ENCODE peak calls at places on chromosomes 16 and 17, in seven cellular contexts. A, N, L, V, W, Z and Y are unnamed samples.

GRCh38 chr17:57895382-57896060 is 45.7 kb upstream of the MRPS23 start:
- DNase-seq in A (no peak), N (peak), L (no peak), V (no peak), W (no peak), Z (no peak), Y (no peak)

GRCh38 chr17:66567234-66568170 is 265.1 kb downstream of the PRKCA start:
- DNase-seq in A (peak), N (peak), L (peak), V (peak), W (peak), Z (peak), Y (no peak)

GRCh38 chr17:48241131-48241591 is 133.6 kb downstream of the SNX11 start:
- DNase-seq in A (peak), N (peak), L (no peak), V (no peak), W (peak), Z (no peak), Y (no peak)

GRCh38 chr16:89320717-89321501 is 103.4 kb downstream of the ZNF778 start:
- DNase-seq in A (no peak), N (peak), L (peak), V (no peak), W (peak), Z (peak), Y (no peak)

GRCh38 chr16:3536271-3536671 is 35.5 kb downstream of the CLUAP1 start:
- DNase-seq in A (no peak), N (no peak), L (no peak), V (no peak), W (no peak), Z (no peak), Y (no peak)

GRCh38 chr17:2433696-2434095 is 32.8 kb upstream of the MNT start:
- DNase-seq in A (peak), N (no peak), L (no peak), V (no peak), W (peak), Z (no peak), Y (no peak)

GRCh38 chr16:70706948-70707465 is 21.2 kb upstream of the MTSS2 start:
- DNase-seq in A (peak), N (no peak), L (no peak), V (peak), W (peak), Z (no peak), Y (no peak)

GRCh38 chr17:76506408-76507328 is 5.4 kb upstream of the RHBDF2 start:
- DNase-seq in A (peak), N (peak), L (peak), V (no peak), W (peak), Z (peak), Y (peak)

GRCh38 chr16:84569382-84569987 is 48.4 kb downstream of the COTL1 start:
- DNase-seq in A (no peak), N (no peak), L (no peak), V (no peak), W (no peak), Z (no peak), Y (no peak)

GRCh38 chr17:31460226-31460721 is 68.8 kb downstream of the RAB11FIP4 start:
- DNase-seq in A (no peak), N (no peak), L (no peak), V (no peak), W (no peak), Z (no peak), Y (no peak)

GRCh38 chr17:42409467-42410351 is 13.3 kb downstream of the CAVIN1 start:
- DNase-seq in A (peak), N (peak), L (no peak), V (peak), W (peak), Z (no peak), Y (no peak)

GRCh38 chr16:87688876-87689815 is 76.6 kb downstream of the KLHDC4 start:
- DNase-seq in A (no peak), N (no peak), L (no peak), V (no peak), W (no peak), Z (no peak), Y (no peak)

GRCh38 chr16:19753815-19754643 is 36.0 kb downstream of the IQCK start:
- DNase-seq in A (no peak), N (no peak), L (no peak), V (peak), W (peak), Z (no peak), Y (no peak)

GRCh38 chr17:78347453-78347852 is 12.4 kb downstream of the SOCS3 start:
- DNase-seq in A (no peak), N (no peak), L (no peak), V (no peak), W (no peak), Z (no peak), Y (no peak)

GRCh38 chr17:78348055-78348745 is 11.7 kb downstream of the SOCS3 start:
- DNase-seq in A (no peak), N (no peak), L (no peak), V (no peak), W (no peak), Z (no peak), Y (no peak)

GRCh38 chr17:78349831-78350631 is 9.8 kb downstream of the SOCS3 start:
- DNase-seq in A (no peak), N (no peak), L (no peak), V (no peak), W (no peak), Z (no peak), Y (no peak)

GRCh38 chr17:78355045-78355641 is 4.7 kb downstream of the SOCS3 start:
- DNase-seq in A (no peak), N (no peak), L (no peak), V (no peak), W (no peak), Z (no peak), Y (no peak)

DNA sequence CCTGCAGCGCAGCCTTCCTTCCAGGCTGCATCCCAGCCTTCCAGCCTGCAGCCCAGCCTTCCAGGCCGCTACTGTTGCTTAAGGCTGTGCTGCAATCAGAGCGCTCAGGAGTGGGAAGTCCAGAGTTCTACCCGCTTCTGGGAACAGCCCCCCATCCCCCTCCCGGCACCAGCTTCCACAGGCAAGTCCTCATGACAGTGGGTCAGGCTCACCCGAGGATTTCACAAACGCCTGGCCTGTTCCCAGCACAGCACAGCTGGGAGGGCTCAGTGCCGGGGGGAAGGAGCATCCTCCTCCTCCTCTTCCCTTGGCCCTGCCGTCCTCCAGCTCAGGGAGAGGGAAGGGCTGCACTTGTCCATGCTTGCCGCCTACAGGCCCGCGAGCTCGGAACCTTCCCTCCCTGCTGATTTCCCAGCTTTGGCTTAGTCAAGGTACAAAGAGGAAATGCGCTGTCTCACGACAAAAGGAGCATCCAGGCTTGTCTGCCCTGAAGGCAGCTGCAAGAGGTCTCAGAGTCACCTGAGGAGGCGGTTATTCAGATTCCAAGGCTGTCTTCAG is 8.3 kb downstream of the SOCS3 start:
- DNase-seq in A (peak), N (peak), L (peak), V (peak), W (peak), Z (peak), Y (no peak)
- TF ChIP-seq CTCF in A (no peak), N (no peak), L (peak), V (peak), W (no peak), Z (no peak), Y (no peak)

GRCh38 chr16:10981697-10982216 is 37.4 kb downstream of the CLEC16A start:
- DNase-seq in A (peak), N (no peak), L (no peak), V (no peak), W (peak), Z (no peak), Y (no peak)
- TF ChIP-seq CTCF in A (peak), N (no peak), L (peak), V (peak), W (peak), Z (no peak), Y (peak)

DNA sequence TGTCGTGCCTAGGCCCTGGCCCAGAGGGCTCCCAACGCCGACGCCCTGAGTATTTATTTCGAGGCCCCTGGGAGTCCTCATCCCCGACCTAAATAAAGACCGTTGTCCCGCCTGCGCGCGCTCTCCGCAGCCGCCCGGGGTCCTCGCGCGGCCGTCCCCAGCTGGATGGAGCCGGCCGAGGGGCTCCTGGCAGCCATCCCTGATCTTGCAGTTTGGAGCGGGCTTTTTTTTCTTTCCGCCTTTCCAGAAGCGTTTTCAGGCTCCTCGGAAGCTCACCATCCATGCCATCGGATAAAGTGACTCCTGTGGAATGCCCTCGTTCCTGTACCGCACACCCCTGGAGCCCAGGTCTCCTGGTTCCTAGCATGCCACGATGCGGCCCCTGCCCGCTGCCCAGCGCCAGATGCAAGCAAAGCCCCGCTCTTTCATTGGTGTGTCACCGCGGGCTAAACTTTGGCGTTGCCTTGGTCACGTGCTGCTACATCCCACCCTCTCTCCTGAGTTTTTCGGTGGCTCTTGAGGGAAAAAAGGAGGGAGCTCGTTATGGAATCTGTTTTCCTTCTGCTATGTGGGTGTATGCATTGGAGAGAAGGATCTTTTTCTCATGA is 716 bp downstream of the TMEM94 start:
- DNase-seq in A (peak), N (peak), L (peak), V (no peak), W (peak), Z (peak), Y (no peak)
- TF ChIP-seq CTCF in A (no peak), N (no peak), L (no peak), V (no peak), W (no peak), Z (no peak), Y (no peak)

GRCh38 chr16:55439101-55439690 is 39.8 kb upstream of the MMP2 start:
- DNase-seq in A (peak), N (no peak), L (no peak), V (peak), W (peak), Z (no peak), Y (no peak)
- TF ChIP-seq CTCF in A (no peak), N (no peak), L (no peak), V (no peak), W (no peak), Z (no peak), Y (no peak)

DNA sequence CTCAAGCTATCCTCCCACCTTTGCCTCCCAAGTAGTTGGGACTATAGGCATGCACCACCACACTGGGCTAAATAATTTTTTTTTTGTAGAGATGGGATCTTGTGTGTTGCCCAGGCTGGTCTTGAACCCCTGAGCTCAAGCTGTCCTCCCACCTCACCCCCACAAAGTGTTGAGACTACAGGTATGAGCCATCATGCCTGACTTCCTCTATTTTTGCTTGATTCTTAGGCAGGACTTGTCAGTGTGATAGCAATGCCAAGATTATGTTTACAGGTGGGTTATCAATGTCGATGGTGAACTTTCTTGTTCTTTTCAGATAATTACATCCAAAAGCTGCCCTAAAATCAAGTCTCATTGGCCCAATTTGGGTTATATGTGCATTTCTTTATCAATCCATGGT is 96.9 kb downstream of the HS3ST4 start:
- DNase-seq in A (no peak), N (no peak), L (no peak), V (no peak), W (no peak), Z (no peak), Y (no peak)
- TF ChIP-seq CTCF in A (no peak), N (no peak), L (no peak), V (no peak), W (no peak), Z (no peak), Y (no peak)

DNA sequence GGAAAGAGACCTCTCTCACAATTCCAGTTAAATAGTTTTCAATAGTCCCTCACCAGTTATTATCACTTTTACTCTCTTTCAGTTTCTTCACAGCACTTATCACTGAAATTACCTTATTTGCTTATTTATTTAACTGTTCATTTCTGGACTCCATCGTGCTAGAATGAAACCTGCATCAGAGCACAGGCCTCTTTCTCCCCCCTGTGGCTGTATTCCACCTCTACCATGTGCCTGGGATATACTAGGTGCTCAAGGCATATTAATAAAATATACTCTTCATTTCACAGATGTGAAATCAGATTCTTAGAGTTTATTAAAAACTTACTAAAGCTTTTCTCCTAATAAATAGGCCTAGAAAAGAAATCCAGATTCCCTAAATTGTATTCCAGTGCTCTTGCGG is 308.9 kb upstream of the MON1B start:
- DNase-seq in A (no peak), N (no peak), L (no peak), V (no peak), W (peak), Z (no peak), Y (no peak)
- TF ChIP-seq CTCF in A (peak), N (no peak), L (no peak), V (no peak), W (peak), Z (no peak), Y (no peak)

GRCh38 chr17:28507567-28508195 is 1.5 kb downstream of the FOXN1 start:
- DNase-seq in A (peak), N (no peak), L (no peak), V (no peak), W (peak), Z (no peak), Y (no peak)

GRCh38 chr17:28511858-28512461 is 5.8 kb downstream of the FOXN1 start:
- DNase-seq in A (no peak), N (no peak), L (no peak), V (no peak), W (no peak), Z (no peak), Y (no peak)

GRCh38 chr17:28508325-28508724 is 2.2 kb downstream of the FOXN1 start:
- DNase-seq in A (no peak), N (no peak), L (no peak), V (no peak), W (no peak), Z (no peak), Y (no peak)

GRCh38 chr17:28506763-28507487 is 777 bp downstream of the FOXN1 start:
- DNase-seq in A (no peak), N (no peak), L (no peak), V (no peak), W (no peak), Z (no peak), Y (no peak)

GRCh38 chr17:28509784-28510183 is 3.6 kb downstream of the FOXN1 start:
- DNase-seq in A (no peak), N (no peak), L (no peak), V (no peak), W (peak), Z (no peak), Y (no peak)
- TF ChIP-seq CTCF in A (no peak), N (no peak), L (no peak), V (no peak), W (no peak), Z (no peak), Y (no peak)

DNA sequence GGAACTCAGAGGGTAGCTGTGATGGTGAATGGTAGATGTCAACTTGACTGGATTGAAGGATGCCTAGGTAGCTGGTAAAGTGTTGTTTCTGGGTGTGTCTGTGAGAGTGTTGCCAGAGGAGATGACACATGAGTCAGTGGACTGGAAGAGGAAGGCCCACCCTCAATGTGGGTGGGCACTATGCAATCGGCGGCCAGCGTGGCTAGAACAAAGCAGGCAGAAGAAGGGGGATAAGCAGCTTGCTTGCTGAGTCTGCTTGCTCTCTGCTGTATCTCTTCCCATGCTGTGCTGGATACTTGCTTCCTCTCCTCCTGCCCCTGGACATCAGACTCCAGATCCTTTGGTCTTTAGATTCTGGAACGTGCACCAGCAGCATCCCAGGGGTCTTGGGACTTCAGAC is 128.1 kb downstream of the AIPL1 start:
- DNase-seq in A (no peak), N (no peak), L (no peak), V (no peak), W (no peak), Z (no peak), Y (no peak)
- TF ChIP-seq CTCF in A (no peak), N (no peak), L (no peak), V (no peak), W (no peak), Z (no peak), Y (no peak)